ENCODE peak calls at places on chromosomes 11 and 22, in five cellular contexts. One of them, this sample, is unnamed.

GRCh38 chr22:46134111-46134705 is 16.1 kb upstream of the PPARA start:
- DNase-seq in caudate nucleus: no peak
- DNase-seq in aorta: no peak
- DNase-seq in IMR-90: no peak
- DNase-seq in GM23248: no peak
- DNase-seq in this sample: peak; percentile 29

GRCh38 chr11:7251836-7252682 is at the start of gene SYT9:
- DNase-seq in caudate nucleus: peak; percentile 80
- DNase-seq in aorta: peak; percentile 54
- DNase-seq in IMR-90: no peak
- DNase-seq in GM23248: peak; percentile 46
- DNase-seq in this sample: peak; percentile 67

GRCh38 chr22:20111045-20111688 is 4.7 kb upstream of the RANBP1 start:
- DNase-seq in caudate nucleus: no peak
- DNase-seq in aorta: peak; percentile 25
- DNase-seq in IMR-90: peak; percentile 5
- DNase-seq in GM23248: peak; percentile 54
- DNase-seq in this sample: peak; percentile 39

GRCh38 chr11:85040166-85040565 is 587.0 kb downstream of the DLG2 start:
- DNase-seq in caudate nucleus: no peak
- DNase-seq in aorta: no peak
- DNase-seq in IMR-90: peak; percentile 40
- DNase-seq in GM23248: no peak
- DNase-seq in this sample: peak; percentile 22

GRCh38 chr11:103338621-103339484 is 229.6 kb downstream of the DYNC2H1 start:
- DNase-seq in caudate nucleus: no peak
- DNase-seq in aorta: no peak
- DNase-seq in IMR-90: peak; percentile 66
- DNase-seq in GM23248: peak; percentile 68
- DNase-seq in this sample: no peak

GRCh38 chr11:46332568-46333128 is 14.6 kb upstream of the DGKZ start:
- DNase-seq in caudate nucleus: no peak
- DNase-seq in aorta: no peak
- DNase-seq in IMR-90: no peak
- DNase-seq in GM23248: peak; percentile 23
- DNase-seq in this sample: no peak

GRCh38 chr11:131654849-131655248 is 284.4 kb downstream of the NTM start:
- DNase-seq in caudate nucleus: no peak
- DNase-seq in aorta: no peak
- DNase-seq in IMR-90: no peak
- DNase-seq in GM23248: no peak
- DNase-seq in this sample: no peak

GRCh38 chr11:94737171-94737611 is 31.0 kb upstream of the AMOTL1 start:
- DNase-seq in caudate nucleus: no peak
- DNase-seq in aorta: no peak
- DNase-seq in IMR-90: peak; percentile 54
- DNase-seq in GM23248: peak; percentile 44
- DNase-seq in this sample: peak; percentile 69

GRCh38 chr11:123382555-123383074 is 47.5 kb upstream of the GRAMD1B start:
- DNase-seq in caudate nucleus: no peak
- DNase-seq in aorta: no peak
- DNase-seq in IMR-90: no peak
- DNase-seq in GM23248: no peak
- DNase-seq in this sample: no peak

GRCh38 chr11:16610213-16610737 is 128.2 kb upstream of the C11orf58 start:
- DNase-seq in caudate nucleus: no peak
- DNase-seq in aorta: no peak
- DNase-seq in IMR-90: no peak
- DNase-seq in GM23248: no peak
- DNase-seq in this sample: no peak

GRCh38 chr11:128627666-128628342 is 40.4 kb upstream of the ETS1 start:
- DNase-seq in caudate nucleus: no peak
- DNase-seq in aorta: no peak
- DNase-seq in IMR-90: no peak
- DNase-seq in GM23248: no peak
- DNase-seq in this sample: no peak

GRCh38 chr11:85913486-85913885 is 58.3 kb downstream of the CCDC83 start:
- DNase-seq in caudate nucleus: no peak
- DNase-seq in aorta: no peak
- DNase-seq in IMR-90: no peak
- DNase-seq in GM23248: no peak
- DNase-seq in this sample: no peak

GRCh38 chr22:23829845-23830372 is 8.9 kb downstream of the DERL3 start:
- DNase-seq in caudate nucleus: no peak
- DNase-seq in aorta: peak; percentile 10
- DNase-seq in IMR-90: peak; percentile 92
- DNase-seq in GM23248: peak; percentile 91
- DNase-seq in this sample: peak; percentile 47